ENCODE peak calls at places on chromosomes 3 and 15, in eight cellular contexts. Y, P, L, T, Q, A, Z and F are unnamed samples.

GRCh38 chr3:61381745-61382392 is 130.6 kb upstream of the FHIT start:
- DNase-seq in A (peak), Z (peak), Y (peak), P (no peak), L (no peak), T (peak), Q (no peak), F (peak)

GRCh38 chr3:22371592-22372291 is 620.7 kb upstream of the ZNF385D start:
- DNase-seq in Z (no peak), L (no peak), P (no peak), A (no peak), T (no peak), Q (no peak), Y (no peak), F (no peak)

GRCh38 chr15:67573194-67573593 is 30.7 kb downstream of the MAP2K5 start:
- DNase-seq in T (no peak), L (no peak), Y (no peak), Z (no peak), A (no peak), P (no peak), Q (no peak), F (no peak)

GRCh38 chr3:151971814-151972579 is 98.6 kb downstream of the SUCNR1 start:
- DNase-seq in L (no peak), Z (no peak), Y (no peak), P (no peak), A (peak), T (peak), Q (no peak), F (no peak)

GRCh38 chr3:30690199-30690598 is 83.8 kb downstream of the TGFBR2 start:
- DNase-seq in Z (no peak), Y (no peak), T (no peak), P (no peak), L (no peak), Q (no peak), A (no peak), F (no peak)

GRCh38 chr3:65713016-65713415 is 325.7 kb downstream of the MAGI1 start:
- DNase-seq in Z (peak), Q (no peak), A (no peak), Y (peak), P (peak), L (no peak), T (peak), F (peak)

GRCh38 chr15:63945005-63945788 is 101.1 kb downstream of the DAPK2 start:
- DNase-seq in Q (peak), A (peak), Y (peak), T (peak), P (no peak), L (no peak), Z (no peak), F (peak)

GRCh38 chr3:11499144-11499543 is 144.6 kb downstream of the VGLL4 start:
- DNase-seq in L (peak), P (peak), Y (peak), Z (peak), Q (no peak), A (peak), T (peak), F (peak)

GRCh38 chr3:146241523-146242240 is 9.2 kb downstream of the PLSCR4 start:
- DNase-seq in P (peak), T (peak), Y (peak), A (no peak), Z (peak), L (no peak), Q (peak), F (peak)

GRCh38 chr3:128421439-128421836 is 45.3 kb downstream of the DNAJB8 start:
- DNase-seq in Y (no peak), P (no peak), T (no peak), Q (no peak), Z (no peak), A (no peak), L (no peak), F (no peak)

GRCh38 chr15:43244092-43244491 is 22.6 kb downstream of the TGM5 start:
- DNase-seq in Z (no peak), T (no peak), L (no peak), A (peak), P (no peak), Q (no peak), Y (no peak), F (no peak)

GRCh38 chr3:178915365-178915764 is 156.2 kb downstream of the ZMAT3 start:
- DNase-seq in A (no peak), L (no peak), Y (no peak), P (no peak), T (no peak), Q (no peak), Z (no peak), F (no peak)

GRCh38 chr3:192187485-192188051 is 539.8 kb downstream of the FGF12 start:
- DNase-seq in A (peak), L (no peak), Q (no peak), P (no peak), Y (peak), Z (peak), T (no peak), F (no peak)

GRCh38 chr15:68578175-68578959 is 426 bp upstream of the CORO2B start:
- DNase-seq in P (no peak), Y (peak), L (no peak), Z (peak), T (peak), Q (peak), A (peak), F (peak)

DNA sequence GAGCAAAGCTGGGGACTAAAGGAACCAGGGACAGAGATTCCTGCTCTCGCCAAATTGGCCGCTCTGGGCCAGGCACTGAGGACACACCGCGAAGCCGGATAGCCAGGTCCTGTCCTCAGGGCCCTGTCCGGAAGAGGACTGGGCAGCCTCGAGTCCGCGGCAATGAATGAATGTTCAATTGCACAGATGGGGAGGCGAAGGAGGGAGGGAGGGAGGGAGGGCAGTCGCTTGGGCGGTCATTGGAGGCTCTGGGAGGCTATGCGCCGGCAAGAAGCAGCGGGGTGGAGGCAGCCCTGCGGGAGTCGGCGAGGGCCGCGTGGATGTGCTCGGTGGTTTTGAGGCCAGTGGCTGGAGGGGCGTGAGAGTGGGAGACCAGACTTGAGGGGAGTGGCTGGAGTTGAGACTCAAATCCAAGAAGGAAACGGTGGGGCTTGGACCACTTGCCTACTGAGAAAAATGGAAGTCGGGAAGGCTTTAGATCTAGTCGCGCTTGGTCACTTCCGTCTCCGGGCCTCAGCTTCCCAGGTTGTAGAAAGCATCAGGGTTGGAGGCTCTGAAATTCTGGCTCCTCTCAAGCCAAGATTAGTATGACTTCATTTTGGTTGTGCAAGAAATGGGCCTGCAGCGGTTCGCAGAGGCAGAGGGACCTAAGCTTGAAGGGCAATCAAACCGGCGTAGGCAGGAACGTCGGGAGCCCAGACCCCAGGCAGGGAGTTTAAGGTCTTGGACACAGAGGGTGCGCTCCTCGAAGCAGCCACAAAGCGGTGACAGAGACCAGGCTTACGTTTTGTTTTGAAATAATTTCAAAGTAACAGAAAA is 21.1 kb upstream of the PLXND1 start:
- DNase-seq in Y (peak), P (no peak), A (peak), Z (peak), Q (peak), T (peak), L (no peak), F (peak)
- TF ChIP-seq CTCF in Y (peak), P (peak), A (peak), Z (peak), Q (peak), T (peak), L (peak), F (peak)

DNA sequence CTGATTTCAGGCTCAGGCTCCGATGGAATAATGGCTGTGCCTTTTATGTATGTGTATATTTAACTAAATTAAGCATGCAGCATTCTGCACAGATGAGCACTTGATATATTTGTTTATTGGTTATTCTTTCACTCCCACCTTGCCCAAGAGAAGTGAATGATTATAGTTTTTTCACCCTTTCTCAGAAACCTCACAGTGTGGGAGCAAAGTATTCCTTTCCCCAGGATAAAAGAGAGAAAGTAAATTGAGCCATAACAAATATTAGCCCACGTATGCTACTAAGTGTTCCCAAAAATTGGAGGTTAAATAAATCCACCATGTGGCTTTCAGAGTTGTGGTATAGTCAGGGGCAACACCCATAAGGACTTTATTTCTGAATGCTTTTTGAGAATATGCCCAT is 227.4 kb downstream of the ZPLD1 start:
- DNase-seq in A (no peak), P (no peak), Q (no peak), T (no peak), Y (no peak), L (no peak), Z (no peak), F (no peak)
- H3K4me3 ChIP-seq in A (no peak), P (no peak), Q (no peak), T (no peak), Y (no peak), L (no peak), Z (no peak), F (no peak)

GRCh38 chr15:29569533-29570092 is 252.7 kb downstream of the TJP1 start:
- DNase-seq in P (no peak), Q (no peak), Y (no peak), A (no peak), T (no peak), L (no peak), Z (no peak), F (no peak)

GRCh38 chr15:29566914-29567313 is 255.4 kb downstream of the TJP1 start:
- DNase-seq in Y (no peak), L (no peak), P (no peak), Z (no peak), T (no peak), Q (no peak), A (no peak), F (no peak)

GRCh38 chr15:29567336-29567735 is 254.9 kb downstream of the TJP1 start:
- DNase-seq in Y (no peak), Q (no peak), P (no peak), L (no peak), Z (no peak), T (no peak), A (no peak), F (no peak)

GRCh38 chr15:29570121-29570930 is 251.9 kb downstream of the TJP1 start:
- DNase-seq in Z (no peak), A (peak), Q (no peak), Y (peak), T (no peak), P (no peak), L (no peak), F (no peak)

DNA sequence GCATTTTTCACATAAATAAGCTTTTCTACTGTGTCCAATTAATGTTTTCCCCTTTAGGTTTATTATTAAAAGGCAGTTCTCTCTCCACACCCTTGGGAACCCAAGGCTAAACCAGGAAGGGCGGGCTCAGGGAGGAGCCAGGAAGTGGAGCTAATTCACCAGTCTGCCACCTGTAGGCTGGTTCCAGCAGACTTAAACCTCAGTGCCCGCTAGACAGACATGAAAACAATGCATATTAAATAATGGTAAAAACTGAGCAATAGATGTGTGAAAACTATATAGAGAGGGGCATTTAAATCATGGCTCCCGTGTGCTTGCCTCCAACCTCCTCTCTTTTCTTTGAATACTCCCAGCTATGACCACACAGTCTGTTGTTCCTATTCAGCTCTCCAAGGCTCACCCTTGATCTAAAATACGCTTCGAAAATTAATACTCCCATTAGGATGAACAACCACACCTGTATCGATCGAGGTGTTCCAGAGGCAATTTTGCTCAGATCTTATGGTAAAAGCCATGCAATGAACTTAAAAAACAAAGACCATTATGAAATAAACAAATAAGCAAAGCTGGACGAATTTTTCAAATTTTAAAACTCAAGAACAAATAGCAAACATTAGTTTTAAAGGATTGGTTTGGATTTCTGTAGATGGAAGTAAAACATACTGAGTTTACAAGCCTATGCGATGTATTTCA is 253.3 kb downstream of the TJP1 start:
- DNase-seq in A (peak), L (no peak), P (no peak), Y (peak), Q (no peak), Z (no peak), T (peak), F (no peak)
- TF ChIP-seq CTCF in A (peak), L (peak), P (peak), Y (no peak), Q (no peak), Z (no peak), T (no peak), F (no peak)

GRCh38 chr15:56916825-56917477 is 1.5 kb upstream of the TCF12 start:
- DNase-seq in A (no peak), Q (no peak), T (no peak), L (no peak), Y (peak), P (no peak), Z (no peak), F (no peak)
- H3K4me3 ChIP-seq in A (peak), Q (peak), T (no peak), L (peak), Y (no peak), P (no peak), Z (peak), F (no peak)

GRCh38 chr3:57597240-57597972 is at the start of gene ARF4:
- DNase-seq in A (peak), L (peak), Y (peak), T (peak), Z (peak), P (peak), Q (peak), F (peak)
- TF ChIP-seq CTCF in A (peak), L (peak), Y (no peak), T (peak), Z (no peak), P (peak), Q (no peak), F (no peak)